ENCODE peak calls at places on chromosomes 4 and X, in four cellular contexts. I is PC-3, R is HFF-Myc, G is brain microvascular endothelial cell. U is an unnamed sample.
A peak's percentile ranks its signal among the peaks of the same experiment; 100 is the strongest.

GRCh38 chr4:184960505-184960971 is 57.8 kb upstream of the HELT start:
- DNase-seq in I (no peak), R (no peak), G (no peak), U (no peak)

GRCh38 chrX:150363561-150364346 is 637 bp downstream of the MAMLD1 start:
- DNase-seq in I (peak; percentile 45), R (no peak), G (no peak), U (no peak)

GRCh38 chrX:20968996-20969395 is 405.2 kb upstream of the CNKSR2 start:
- DNase-seq in I (peak; percentile 73), R (no peak), G (no peak), U (no peak)

GRCh38 chrX:130680164-130681035 is 222.6 kb downstream of the ENOX2 start:
- DNase-seq in I (no peak), R (no peak), G (peak; percentile 4), U (no peak)

GRCh38 chrX:41108684-41109205 is 23.5 kb downstream of the USP9X start:
- DNase-seq in I (no peak), R (no peak), G (no peak), U (no peak)

GRCh38 chrX:55522577-55523254 is 33.1 kb upstream of the USP51 start:
- DNase-seq in I (no peak), R (no peak), G (no peak), U (no peak)

GRCh38 chr4:132001542-132001941 is 1147.6 kb upstream of the PCDH10 start:
- DNase-seq in I (peak; percentile 39), R (no peak), G (peak; percentile 18), U (peak; percentile 4)

GRCh38 chr4:154416183-154416543 is 75.4 kb downstream of the DCHS2 start:
- DNase-seq in I (no peak), R (no peak), G (no peak), U (no peak)

GRCh38 chrX:70289793-70290770 is at the start of the genes KIF4A and PDZD11:
- DNase-seq in I (peak; percentile 88), R (peak; percentile 40), G (peak; percentile 75), U (no peak)

GRCh38 chrX:66015152-66015827 is 24.6 kb downstream of the VSIG4 start:
- DNase-seq in I (no peak), R (no peak), G (no peak), U (no peak)

DNA sequence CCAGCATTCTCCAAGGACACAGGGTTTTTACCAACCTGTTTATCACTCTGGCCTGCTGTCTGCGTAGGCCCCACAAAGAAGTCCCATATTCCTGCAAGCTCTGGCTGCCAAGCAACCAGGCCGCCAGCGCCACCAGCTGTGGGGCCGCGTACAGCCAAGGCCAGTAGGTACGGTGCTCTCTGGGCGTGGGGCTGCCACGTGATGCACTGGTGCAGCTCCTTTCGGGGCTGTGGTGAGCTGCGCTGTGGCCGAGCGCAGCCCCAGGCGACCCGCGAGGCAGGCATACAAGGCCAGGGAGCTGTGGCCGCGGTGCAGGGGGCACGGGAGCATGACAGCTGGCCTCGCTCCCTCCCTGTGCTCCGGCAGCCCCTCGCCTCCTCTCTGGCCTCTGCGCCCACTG is 22.2 kb downstream of the LUZP4 start:
- DNase-seq in I (no peak), R (no peak), G (no peak), U (no peak)
- H3K4me3 ChIP-seq in I (no peak overlapping the region), R (no peak overlapping the region), G (no peak overlapping the region), U (no peak overlapping the region)

GRCh38 chrX:138031715-138032114 is 465.8 kb downstream of the ZIC3 start:
- DNase-seq in I (peak; percentile 60), R (no peak), G (no peak), U (no peak)

GRCh38 chrX:138020941-138021340 is 455.0 kb downstream of the ZIC3 start:
- DNase-seq in I (no peak), R (no peak), G (no peak), U (no peak)

DNA sequence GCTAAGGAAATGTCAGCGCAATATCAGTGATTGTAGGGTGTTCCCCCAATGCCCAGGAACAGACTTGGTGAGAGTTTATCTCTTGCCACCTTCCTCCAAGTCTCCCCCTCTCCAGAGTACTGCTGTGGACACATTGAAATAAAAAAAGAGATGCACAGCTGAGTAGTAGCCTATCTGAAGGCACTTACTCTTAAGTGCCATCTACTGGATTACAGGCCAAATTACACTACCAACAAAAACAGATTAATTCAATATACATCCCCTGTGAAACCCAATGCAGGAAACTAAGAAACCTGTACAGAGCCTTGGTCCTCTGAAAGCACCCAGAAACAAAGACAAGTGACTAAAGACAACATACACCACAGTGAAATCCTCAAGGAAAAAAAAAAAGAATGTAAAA is 460.3 kb downstream of the ZIC3 start:
- DNase-seq in I (peak; percentile 41), R (no peak), G (no peak), U (no peak)
- TF ChIP-seq CTCF in I (peak; percentile 57), R (no peak), G (peak; percentile 37), U (no peak)

GRCh38 chr4:40452490-40452813 is 117.3 kb downstream of the CHRNA9 start:
- DNase-seq in I (no peak), R (no peak), G (no peak), U (no peak)
- H3K4me3 ChIP-seq in I (no peak overlapping the region), R (no peak overlapping the region), G (no peak overlapping the region), U (no peak overlapping the region)

GRCh38 chr4:144721994-144722393 is 76.0 kb downstream of the HHIP start:
- DNase-seq in I (no peak), R (no peak), G (no peak), U (no peak)
- TF ChIP-seq CTCF in I (no peak), R (no peak), G (no peak), U (no peak)

GRCh38 chr4:74157743-74158560 is at the start of gene MTHFD2L:
- DNase-seq in I (peak; percentile 99), R (peak; percentile 88), G (peak; percentile 92), U (peak; percentile 75)
- H3K4me3 ChIP-seq in I (peak within 1 kb of the TSS; percentile 82), R (peak within 1 kb of the TSS; percentile 71), G (peak within 1 kb of the TSS; percentile 73), U (peak within 1 kb of the TSS; percentile 76)

DNA sequence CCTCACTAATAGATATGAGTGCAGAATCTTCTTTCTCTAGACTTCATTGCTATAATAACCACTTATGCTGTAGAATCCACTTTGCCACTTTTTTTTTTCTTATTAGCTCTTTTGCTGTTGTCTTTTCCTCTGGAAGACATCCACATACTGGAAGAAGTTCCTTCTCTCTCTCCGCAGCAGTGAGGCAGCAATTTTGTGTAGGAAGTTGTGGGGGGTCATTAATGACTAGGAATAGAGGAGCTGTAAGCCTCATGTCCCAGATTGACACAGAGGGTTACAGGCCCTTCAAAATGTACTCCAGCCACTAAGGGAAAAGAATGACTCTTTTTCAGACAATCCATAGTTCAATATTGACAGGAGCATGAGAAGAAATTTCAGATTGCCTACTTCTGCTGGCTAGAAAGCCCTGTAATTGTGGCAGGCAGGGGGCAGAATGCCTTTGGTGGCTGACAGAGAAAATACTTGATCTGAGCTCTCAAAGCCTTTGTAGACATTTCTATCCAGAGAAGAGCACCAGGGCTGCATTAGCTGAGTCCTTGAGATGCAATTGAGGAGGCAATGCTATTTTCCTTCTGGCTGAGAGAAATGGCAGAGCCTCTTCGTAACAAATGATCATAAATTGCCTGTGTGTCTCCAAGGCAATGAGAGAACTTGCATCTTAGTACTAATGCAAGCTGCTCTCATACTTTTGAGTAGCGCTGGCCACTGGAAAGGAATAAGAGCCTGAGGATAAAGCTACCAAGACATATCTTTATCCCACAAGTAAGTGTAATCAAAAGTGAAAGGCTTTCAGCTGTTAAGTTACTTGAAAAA is 856.3 kb downstream of the STIM2 start:
- DNase-seq in I (no peak), R (no peak), G (no peak), U (no peak)
- TF ChIP-seq CTCF in I (no peak), R (no peak), G (no peak), U (no peak)

GRCh38 chr4:48739560-48740019 is 40.5 kb downstream of the FRYL start:
- DNase-seq in I (no peak), R (no peak), G (no peak), U (no peak)
- H3K4me3 ChIP-seq in I (no peak overlapping the region), R (no peak overlapping the region), G (no peak overlapping the region), U (no peak overlapping the region)

DNA sequence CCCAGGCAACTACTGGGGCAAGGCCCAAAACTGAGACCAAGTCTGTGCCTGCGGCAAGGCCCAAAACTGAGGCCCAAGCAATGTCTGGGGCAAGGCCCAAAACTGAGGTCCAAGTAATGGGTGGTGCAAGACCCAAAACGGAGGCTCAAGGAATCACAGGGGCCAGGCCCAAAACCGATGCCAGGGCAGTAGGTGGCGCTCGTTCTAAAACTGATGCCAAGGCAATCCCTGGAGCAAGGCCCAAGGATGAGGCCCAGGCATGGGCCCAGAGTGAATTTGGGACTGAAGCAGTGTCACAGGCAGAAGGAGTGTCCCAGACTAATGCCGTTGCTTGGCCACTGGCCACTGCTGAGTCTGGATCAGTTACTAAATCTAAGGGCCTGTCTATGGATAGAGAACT is 2.7 kb downstream of the GPRASP2 start:
- DNase-seq in I (no peak), R (no peak), G (no peak), U (no peak)
- TF ChIP-seq CTCF in I (no peak), R (no peak), G (no peak), U (no peak)

GRCh38 chr4:578451-579443 is 2.7 kb upstream of the TMEM271 start:
- DNase-seq in I (no peak), R (no peak), G (no peak), U (no peak)
- H3K4me3 ChIP-seq in I (no peak overlapping the region), R (no peak overlapping the region), G (no peak overlapping the region), U (no peak overlapping the region)

GRCh38 chr4:98546910-98547544 is 111.4 kb downstream of the TSPAN5 start:
- DNase-seq in I (no peak), R (no peak), G (peak; percentile 28), U (no peak)
- TF ChIP-seq CTCF in I (no peak), R (peak; percentile 11), G (peak; percentile 33), U (peak; percentile 31)